ENCODE peak calls at places on chromosomes 1 and 21, in eight cellular contexts. K is anterior cingulate cortex; Z is foreskin fibroblast; T is immature natural killer cell; J is H54; H is cerebellum; Q is astrocyte of the hippocampus; W is activated T-helper 1 cell treated with anti-CD3 and anti-CD28 coated beads, Interleukin-2, amount 50 U/mL, for 16 hours. I is an unnamed sample.

GRCh38 chr1:53377438-53377841 is 49.6 kb upstream of the LRP8 start:
- DNase-seq in H (no peak), K (no peak), W (no peak), Z (no peak), T (no peak), Q (no peak), J (no peak), I (no peak)

GRCh38 chr1:85579619-85580018 is 942 bp upstream of the CCN1 start:
- DNase-seq in K (no peak), J (no peak), Z (peak; percentile 75), T (no peak), Q (peak; percentile 94), H (no peak), W (no peak), I (peak; percentile 81)

GRCh38 chr21:31524140-31524539 is 135.4 kb upstream of the SOD1 start:
- DNase-seq in W (no peak), J (no peak), T (no peak), Q (no peak), H (no peak), Z (no peak), K (no peak), I (no peak)

GRCh38 chr1:109091196-109092193 is 931 bp downstream of the TMEM167B start:
- DNase-seq in H (no peak), J (no peak), W (no peak), K (no peak), Z (peak; percentile 76), T (no peak), Q (peak; percentile 15), I (peak; percentile 77)

GRCh38 chr1:1171551-1172340 is 1.9 kb upstream of the TTLL10 start:
- DNase-seq in Z (no peak), K (no peak), H (no peak), W (no peak), T (peak; percentile 20), J (no peak), Q (no peak), I (no peak)

GRCh38 chr21:41847066-41847804 is 31.9 kb downstream of the PRDM15 start:
- DNase-seq in Q (no peak), W (no peak), J (no peak), Z (peak; percentile 77), H (no peak), K (no peak), T (no peak), I (peak; percentile 4)

GRCh38 chr21:44260791-44261190 is 906 bp downstream of the DNMT3L start:
- DNase-seq in T (no peak), Q (no peak), Z (no peak), H (no peak), J (no peak), K (no peak), W (no peak), I (no peak)

GRCh38 chr1:172003766-172004530 is 162.7 kb downstream of the DNM3 start:
- DNase-seq in Z (peak; percentile 52), W (no peak), H (no peak), Q (no peak), T (no peak), J (no peak), K (no peak), I (no peak)

GRCh38 chr1:16367258-16367967 is 371 bp downstream of the SZRD1 start:
- DNase-seq in Z (peak; percentile 96), K (peak; percentile 86), Q (peak; percentile 92), W (peak; percentile 79), T (peak; percentile 91), J (peak; percentile 28), H (peak; percentile 84), I (peak; percentile 85)

GRCh38 chr1:69401894-69402293 is 165.8 kb upstream of the LRRC7 start:
- DNase-seq in T (no peak), H (no peak), K (no peak), Z (no peak), J (no peak), Q (no peak), W (no peak), I (no peak)

GRCh38 chr1:2213576-2214505 is 14.3 kb upstream of the SKI start:
- DNase-seq in J (no peak), Z (peak; percentile 92), W (no peak), K (peak; percentile 57), H (peak; percentile 91), Q (peak; percentile 94), T (no peak), I (no peak)

GRCh38 chr1:248790456-248790855 is 34.9 kb upstream of the LYPD8 start:
- DNase-seq in J (no peak), W (no peak), H (no peak), K (no peak), Z (no peak), T (no peak), Q (no peak), I (no peak)

GRCh38 chr1:1302006-1302430 is 5.7 kb downstream of the ACAP3 start:
- DNase-seq in Z (no peak), T (no peak), Q (no peak), J (no peak), H (no peak), K (no peak), W (no peak), I (no peak)

GRCh38 chr1:8360493-8361197 is 42.7 kb downstream of the SLC45A1 start:
- DNase-seq in Q (no peak), T (no peak), W (no peak), J (no peak), K (no peak), Z (no peak), H (no peak), I (no peak)

GRCh38 chr1:220371324-220371723 is 99.1 kb upstream of the RAB3GAP2 start:
- DNase-seq in Q (no peak), Z (no peak), J (no peak), T (no peak), W (no peak), H (no peak), K (no peak), I (no peak)